ENCODE peak calls at places on chromosomes 1 and 21, in eight cellular contexts. V is stimulated activated CD4-positive, alpha-beta T cell treated with anti-CD3 and anti-CD28 coated beads, Interleukin-2, amount 100 ng/mL, for 48 hours; C is iPS-NIHi11; K is right lobe of liver; Q is HL-60; J is head of caudate nucleus; O is T-cell; F is H4. N is an unnamed sample.

GRCh38 chr1:235670157-235670776 is 20.7 kb upstream of the GNG4 start:
- DNase-seq in F (no peak), K (no peak), J (no peak), Q (no peak), C (no peak), V (no peak), O (no peak), N (no peak)

GRCh38 chr21:27734146-27734545 is 767.3 kb upstream of the ADAMTS5 start:
- DNase-seq in J (no peak), K (no peak), F (peak), Q (no peak), C (no peak), V (no peak), O (no peak), N (no peak)

GRCh38 chr1:91804546-91805023 is 81.4 kb downstream of the TGFBR3 start:
- DNase-seq in J (no peak), Q (no peak), V (peak), K (no peak), F (peak), C (no peak), O (peak), N (no peak)

GRCh38 chr1:8077120-8077573 is 51.0 kb upstream of the ERRFI1 start:
- DNase-seq in O (no peak), V (no peak), C (peak), F (peak), J (no peak), K (peak), Q (no peak), N (no peak)

GRCh38 chr1:198316681-198317080 is 159.9 kb downstream of the NEK7 start:
- DNase-seq in O (no peak), J (no peak), K (no peak), F (no peak), Q (no peak), C (no peak), V (no peak), N (no peak)

GRCh38 chr1:66705100-66705499 is 47.2 kb upstream of the DYNLT5 start:
- DNase-seq in Q (no peak), V (no peak), F (peak), C (no peak), K (no peak), J (no peak), O (no peak), N (no peak)

GRCh38 chr1:180155202-180155682 is 573 bp downstream of the QSOX1 start:
- DNase-seq in K (peak), C (peak), O (no peak), Q (no peak), F (no peak), J (peak), V (no peak), N (peak)

GRCh38 chr1:5968161-5968736 is 24.0 kb downstream of the NPHP4 start:
- DNase-seq in O (no peak), V (no peak), K (no peak), J (peak), Q (no peak), F (no peak), C (no peak), N (no peak)

GRCh38 chr1:3417954-3418353 is 36.5 kb upstream of the ARHGEF16 start:
- DNase-seq in O (no peak), K (no peak), F (no peak), Q (no peak), C (no peak), V (no peak), J (no peak), N (no peak)

GRCh38 chr1:10965621-10966226 is 46.7 kb upstream of the TARDBP start:
- DNase-seq in O (peak), F (no peak), V (no peak), J (no peak), K (peak), Q (peak), C (no peak), N (no peak)

GRCh38 chr1:227447531-227447990 is 115.8 kb upstream of the ZNF678 start:
- DNase-seq in Q (no peak), C (peak), O (no peak), V (no peak), F (peak), K (peak), J (no peak), N (no peak)

GRCh38 chr1:14352897-14353296 is 245.6 kb upstream of the KAZN start:
- DNase-seq in F (no peak), Q (no peak), J (no peak), K (no peak), V (no peak), C (no peak), O (no peak), N (no peak)

GRCh38 chr1:66542811-66543767 is 9.1 kb downstream of the SGIP1 start:
- DNase-seq in C (no peak), V (no peak), Q (no peak), K (peak), O (no peak), F (peak), J (peak), N (no peak)

GRCh38 chr1:151166506-151166956 is 587 bp downstream of the SCNM1 start:
- DNase-seq in F (no peak), O (no peak), C (no peak), Q (no peak), V (no peak), J (no peak), K (no peak), N (no peak)

GRCh38 chr1:197224160-197224559 is 43.9 kb upstream of the CRB1 start:
- DNase-seq in V (no peak), O (no peak), C (no peak), J (no peak), K (no peak), Q (no peak), F (no peak), N (no peak)

GRCh38 chr1:113912594-113913311 is 7.6 kb downstream of the DCLRE1B start:
- DNase-seq in C (no peak), F (no peak), K (no peak), Q (no peak), O (no peak), V (no peak), J (no peak), N (no peak)

GRCh38 chr1:15525043-15525958 is 1.3 kb upstream of the CASP9 start:
- DNase-seq in C (peak), O (no peak), V (no peak), K (no peak), J (no peak), Q (peak), F (peak), N (no peak)

GRCh38 chr1:110433803-110434202 is 17.1 kb upstream of the PROK1 start:
- DNase-seq in F (peak), K (peak), J (no peak), O (no peak), V (no peak), Q (peak), C (peak), N (no peak)

GRCh38 chr1:174999926-175000696 is at the start of gene CACYBP:
- DNase-seq in O (peak), K (peak), V (no peak), J (peak), Q (no peak), C (no peak), F (peak), N (peak)

GRCh38 chr1:13746342-13746741 is 46.4 kb downstream of the PRDM2 start:
- DNase-seq in J (no peak), F (no peak), C (no peak), K (no peak), O (no peak), V (no peak), Q (no peak), N (no peak)

GRCh38 chr1:115976900-115977480 is 677 bp downstream of the SLC22A15 start:
- DNase-seq in C (no peak), Q (no peak), V (no peak), J (no peak), K (no peak), F (no peak), O (no peak), N (no peak)

GRCh38 chr1:209689484-209689883 is 14.3 kb downstream of the G0S2 start:
- DNase-seq in J (no peak), F (peak), K (peak), Q (no peak), C (no peak), V (no peak), O (no peak), N (no peak)

GRCh38 chr1:236064674-236065508 is at the start of gene NID1:
- DNase-seq in Q (no peak), C (peak), J (peak), V (no peak), F (peak), O (no peak), K (peak), N (peak)

GRCh38 chr1:199246716-199247115 is 607.9 kb downstream of the PTPRC start:
- DNase-seq in O (no peak), F (no peak), J (no peak), Q (no peak), C (no peak), V (no peak), K (no peak), N (no peak)

GRCh38 chr1:222546548-222547259 is 1.2 kb downstream of the HHIPL2 start:
- DNase-seq in V (no peak), K (no peak), C (peak), O (no peak), Q (no peak), J (no peak), F (peak), N (no peak)

GRCh38 chr1:166905136-166905535 is 29.1 kb upstream of the TADA1 start:
- DNase-seq in Q (no peak), C (no peak), K (no peak), V (no peak), O (no peak), J (no peak), F (no peak), N (no peak)

GRCh38 chr1:150622219-150622975 is 7.0 kb downstream of the ENSA start:
- DNase-seq in O (no peak), C (peak), J (no peak), V (no peak), K (no peak), F (no peak), Q (no peak), N (no peak)

GRCh38 chr1:25481625-25482024 is 50.9 kb downstream of the MACO1 start:
- DNase-seq in O (no peak), Q (no peak), K (no peak), F (no peak), V (no peak), C (no peak), J (no peak), N (no peak)

GRCh38 chr1:43603004-43603403 is 46.9 kb upstream of the KDM4A start:
- DNase-seq in J (no peak), F (no peak), V (no peak), C (no peak), O (no peak), Q (no peak), K (no peak), N (no peak)

GRCh38 chr1:47431534-47431933 is 6.3 kb upstream of the FOXD2 start:
- DNase-seq in O (no peak), C (no peak), F (peak), Q (no peak), K (no peak), V (no peak), J (no peak), N (no peak)